ENCODE peak calls at places on chromosomes 11 and 22, in six cellular contexts. A is NCI-H510A, K is Calu3, Y is GDM1, U is kidney, X is Caki2. H is an unnamed sample.

GRCh38 chr22:17781319-17782031 is 7.2 kb upstream of the BID start:
- DNase-seq in X (peak; percentile 80), U (peak; percentile 82), Y (no peak), A (peak; percentile 48), K (peak; percentile 56), H (peak; percentile 29)

GRCh38 chr11:117005758-117006157 is 92.5 kb downstream of the SIK3 start:
- DNase-seq in X (no peak), K (no peak), U (no peak), A (no peak), Y (no peak), H (no peak)

GRCh38 chr11:635945-636510 is 1.0 kb upstream of the DRD4 start:
- DNase-seq in K (no peak), Y (no peak), A (no peak), U (no peak), X (no peak), H (no peak)

GRCh38 chr11:65932558-65932919 is 12.7 kb upstream of the TSGA10IP start:
- DNase-seq in X (no peak), U (no peak), K (peak; percentile 31), A (peak; percentile 41), Y (no peak), H (no peak)

GRCh38 chr11:43503417-43503816 is 144.7 kb downstream of the TTC17 start:
- DNase-seq in U (no peak), X (no peak), Y (no peak), A (no peak), K (no peak), H (no peak)

GRCh38 chr11:105610796-105611361 is 1.0 kb downstream of the GRIA4 start:
- DNase-seq in A (no peak), X (peak; percentile 66), K (no peak), U (no peak), Y (no peak), H (no peak)

GRCh38 chr11:114075891-114076441 is 16.5 kb downstream of the ZBTB16 start:
- DNase-seq in Y (no peak), A (no peak), X (no peak), U (no peak), K (peak; percentile 26), H (no peak)

GRCh38 chr11:3925513-3925912 is 70.0 kb downstream of the STIM1 start:
- DNase-seq in X (no peak), K (no peak), U (no peak), Y (no peak), A (no peak), H (no peak)

GRCh38 chr11:69699213-69699612 is 4.6 kb downstream of the FGF19 start:
- DNase-seq in X (no peak), A (peak; percentile 60), K (no peak), Y (no peak), U (no peak), H (no peak)

GRCh38 chr22:50076646-50077624 is 8.3 kb downstream of the MLC1 start:
- DNase-seq in X (no peak), U (peak; percentile 58), Y (no peak), A (no peak), K (no peak), H (no peak)

H was measured in NCI-H1105 treated with DMSO at 0.1 percent for 48 hours.